ENCODE peak calls at places on chromosome 21, in nine cellular contexts. One of them, this sample, is unnamed.

GRCh38 chr21:25412090-25412489 is 195.2 kb downstream of the MRPL39 start:
- DNase-seq in left ventricle myocardium inferior: no peak
- DNase-seq in neuronal stem cell: no peak
- DNase-seq in AG04450: no peak
- DNase-seq in neural progenitor cell: no peak
- DNase-seq in ascending aorta: no peak
- DNase-seq in vagina: no peak
- DNase-seq in CD8-positive, alpha-beta T cell: no peak
- DNase-seq in body of pancreas: no peak
- DNase-seq in this sample: no peak

GRCh38 chr21:36075171-36075570 is 5.3 kb downstream of the CBR1 start:
- DNase-seq in left ventricle myocardium inferior: no peak
- DNase-seq in ascending aorta: no peak
- DNase-seq in neural progenitor cell: no peak
- DNase-seq in body of pancreas: no peak
- DNase-seq in AG04450: no peak
- DNase-seq in vagina: no peak
- DNase-seq in CD8-positive, alpha-beta T cell: no peak
- DNase-seq in neuronal stem cell: no peak
- DNase-seq in this sample: no peak

GRCh38 chr21:44285547-44285992 is at the start of gene AIRE:
- DNase-seq in left ventricle myocardium inferior: no peak
- DNase-seq in AG04450: no peak
- DNase-seq in ascending aorta: no peak
- DNase-seq in CD8-positive, alpha-beta T cell: no peak
- DNase-seq in neural progenitor cell: peak; percentile 40
- DNase-seq in vagina: no peak
- DNase-seq in neuronal stem cell: no peak
- DNase-seq in body of pancreas: no peak
- DNase-seq in this sample: peak; percentile 69

GRCh38 chr21:40049031-40049958 is 182.1 kb downstream of the PCP4 start:
- DNase-seq in vagina: no peak
- DNase-seq in neuronal stem cell: no peak
- DNase-seq in left ventricle myocardium inferior: no peak
- DNase-seq in body of pancreas: no peak
- DNase-seq in ascending aorta: peak; percentile 87
- DNase-seq in CD8-positive, alpha-beta T cell: no peak
- DNase-seq in AG04450: no peak
- DNase-seq in neural progenitor cell: no peak
- DNase-seq in this sample: no peak

GRCh38 chr21:45590726-45591618 is 48.7 kb upstream of the SLC19A1 start:
- DNase-seq in ascending aorta: no peak
- DNase-seq in neural progenitor cell: no peak
- DNase-seq in AG04450: no peak
- DNase-seq in vagina: no peak
- DNase-seq in left ventricle myocardium inferior: peak; percentile 29
- DNase-seq in neuronal stem cell: no peak
- DNase-seq in body of pancreas: no peak
- DNase-seq in CD8-positive, alpha-beta T cell: no peak
- DNase-seq in this sample: peak; percentile 88

GRCh38 chr21:42971897-42972275 is 2.5 kb upstream of the PKNOX1 start:
- DNase-seq in body of pancreas: no peak
- DNase-seq in vagina: no peak
- DNase-seq in left ventricle myocardium inferior: no peak
- DNase-seq in AG04450: no peak
- DNase-seq in CD8-positive, alpha-beta T cell: no peak
- DNase-seq in neuronal stem cell: no peak
- DNase-seq in ascending aorta: no peak
- DNase-seq in neural progenitor cell: no peak
- DNase-seq in this sample: peak; percentile 67

GRCh38 chr21:33399821-33400220 is 3.4 kb upstream of the IFNGR2 start:
- DNase-seq in ascending aorta: no peak
- DNase-seq in body of pancreas: no peak
- DNase-seq in neural progenitor cell: no peak
- DNase-seq in neuronal stem cell: no peak
- DNase-seq in vagina: no peak
- DNase-seq in left ventricle myocardium inferior: no peak
- DNase-seq in CD8-positive, alpha-beta T cell: no peak
- DNase-seq in AG04450: no peak
- DNase-seq in this sample: no peak

GRCh38 chr21:15054089-15054488 is 10.7 kb downstream of the NRIP1 start:
- DNase-seq in vagina: no peak
- DNase-seq in neuronal stem cell: no peak
- DNase-seq in ascending aorta: no peak
- DNase-seq in body of pancreas: no peak
- DNase-seq in neural progenitor cell: no peak
- DNase-seq in AG04450: no peak
- DNase-seq in left ventricle myocardium inferior: no peak
- DNase-seq in CD8-positive, alpha-beta T cell: no peak
- DNase-seq in this sample: no peak

GRCh38 chr21:36330904-36331303 is 10.9 kb downstream of the MORC3 start:
- DNase-seq in neuronal stem cell: no peak
- DNase-seq in ascending aorta: no peak
- DNase-seq in CD8-positive, alpha-beta T cell: peak; percentile 50
- DNase-seq in body of pancreas: peak; percentile 56
- DNase-seq in neural progenitor cell: peak; percentile 57
- DNase-seq in left ventricle myocardium inferior: peak; percentile 41
- DNase-seq in AG04450: no peak
- DNase-seq in vagina: no peak
- DNase-seq in this sample: no peak

GRCh38 chr21:45290948-45291612 is 3.4 kb upstream of the POFUT2 start:
- DNase-seq in CD8-positive, alpha-beta T cell: no peak
- DNase-seq in vagina: peak; percentile 82
- DNase-seq in neural progenitor cell: no peak
- DNase-seq in left ventricle myocardium inferior: no peak
- DNase-seq in body of pancreas: peak; percentile 27
- DNase-seq in ascending aorta: peak; percentile 70
- DNase-seq in AG04450: no peak
- DNase-seq in neuronal stem cell: no peak
- DNase-seq in this sample: no peak

GRCh38 chr21:31731802-31732537 is at the start of gene SCAF4:
- DNase-seq in AG04450: peak; percentile 50
- DNase-seq in CD8-positive, alpha-beta T cell: peak; percentile 73
- DNase-seq in body of pancreas: peak; percentile 91
- DNase-seq in left ventricle myocardium inferior: peak; percentile 93
- DNase-seq in neuronal stem cell: peak; percentile 88
- DNase-seq in vagina: no peak
- DNase-seq in neural progenitor cell: peak; percentile 95
- DNase-seq in ascending aorta: peak; percentile 93
- DNase-seq in this sample: peak; percentile 98

GRCh38 chr21:14843991-14844390 is 220.8 kb downstream of the NRIP1 start:
- DNase-seq in body of pancreas: no peak
- DNase-seq in vagina: no peak
- DNase-seq in CD8-positive, alpha-beta T cell: no peak
- DNase-seq in ascending aorta: no peak
- DNase-seq in neuronal stem cell: no peak
- DNase-seq in AG04450: no peak
- DNase-seq in neural progenitor cell: no peak
- DNase-seq in left ventricle myocardium inferior: no peak
- DNase-seq in this sample: no peak

GRCh38 chr21:26096972-26097371 is 73.6 kb downstream of the APP start:
- DNase-seq in ascending aorta: no peak
- DNase-seq in AG04450: no peak
- DNase-seq in vagina: no peak
- DNase-seq in body of pancreas: no peak
- DNase-seq in left ventricle myocardium inferior: no peak
- DNase-seq in CD8-positive, alpha-beta T cell: no peak
- DNase-seq in neuronal stem cell: no peak
- DNase-seq in neural progenitor cell: peak; percentile 26
- DNase-seq in this sample: no peak

GRCh38 chr21:9780441-9780937 is 740.9 kb upstream of the TPTE start:
- DNase-seq in neuronal stem cell: no peak
- DNase-seq in AG04450: no peak
- DNase-seq in left ventricle myocardium inferior: no peak
- DNase-seq in vagina: no peak
- DNase-seq in CD8-positive, alpha-beta T cell: no peak
- DNase-seq in neural progenitor cell: no peak
- DNase-seq in ascending aorta: no peak
- DNase-seq in body of pancreas: no peak
- DNase-seq in this sample: no peak
- H3K9me3 ChIP-seq in neuronal stem cell: no peaks in the 10 kb centered on the region
- H3K9me3 ChIP-seq in AG04450: peaks cover 38% of the 10 kb centered on the region
- H3K9me3 ChIP-seq in left ventricle myocardium inferior: peaks cover 9% of the 10 kb centered on the region
- H3K9me3 ChIP-seq in vagina: no peaks in the 10 kb centered on the region
- H3K9me3 ChIP-seq in CD8-positive, alpha-beta T cell: no peaks in the 10 kb centered on the region
- H3K9me3 ChIP-seq in neural progenitor cell: peaks cover 76% of the 10 kb centered on the region
- H3K9me3 ChIP-seq in ascending aorta: no peaks in the 10 kb centered on the region
- H3K9me3 ChIP-seq in body of pancreas: no peaks in the 10 kb centered on the region
- H3K9me3 ChIP-seq in this sample: no peaks in the 10 kb centered on the region

GRCh38 chr21:22993822-22994574 is 1995.8 kb downstream of the NCAM2 start:
- DNase-seq in left ventricle myocardium inferior: no peak
- DNase-seq in AG04450: no peak
- DNase-seq in CD8-positive, alpha-beta T cell: no peak
- DNase-seq in neuronal stem cell: no peak
- DNase-seq in vagina: no peak
- DNase-seq in ascending aorta: no peak
- DNase-seq in neural progenitor cell: no peak
- DNase-seq in body of pancreas: no peak
- DNase-seq in this sample: no peak

GRCh38 chr21:22993144-22993543 is 1994.9 kb downstream of the NCAM2 start:
- DNase-seq in neural progenitor cell: no peak
- DNase-seq in body of pancreas: no peak
- DNase-seq in left ventricle myocardium inferior: no peak
- DNase-seq in AG04450: no peak
- DNase-seq in CD8-positive, alpha-beta T cell: no peak
- DNase-seq in neuronal stem cell: no peak
- DNase-seq in ascending aorta: no peak
- DNase-seq in vagina: no peak
- DNase-seq in this sample: no peak
- H3K9me3 ChIP-seq in neural progenitor cell: no peaks in the 10 kb centered on the region
- H3K9me3 ChIP-seq in body of pancreas: no peaks in the 10 kb centered on the region
- H3K9me3 ChIP-seq in left ventricle myocardium inferior: peaks cover 23% of the 10 kb centered on the region
- H3K9me3 ChIP-seq in AG04450: peaks cover 6% of the 10 kb centered on the region
- H3K9me3 ChIP-seq in CD8-positive, alpha-beta T cell: no peaks in the 10 kb centered on the region
- H3K9me3 ChIP-seq in neuronal stem cell: no peaks in the 10 kb centered on the region
- H3K9me3 ChIP-seq in ascending aorta: no peaks in the 10 kb centered on the region
- H3K9me3 ChIP-seq in vagina: no peaks in the 10 kb centered on the region
- H3K9me3 ChIP-seq in this sample: no peaks in the 10 kb centered on the region

GRCh38 chr21:38392722-38393121 is 105.6 kb downstream of the ERG start:
- DNase-seq in vagina: no peak
- DNase-seq in body of pancreas: no peak
- DNase-seq in neuronal stem cell: no peak
- DNase-seq in CD8-positive, alpha-beta T cell: no peak
- DNase-seq in AG04450: no peak
- DNase-seq in neural progenitor cell: no peak
- DNase-seq in left ventricle myocardium inferior: no peak
- DNase-seq in ascending aorta: no peak
- DNase-seq in this sample: no peak

GRCh38 chr21:38389891-38390290 is 108.4 kb downstream of the ERG start:
- DNase-seq in left ventricle myocardium inferior: no peak
- DNase-seq in ascending aorta: no peak
- DNase-seq in CD8-positive, alpha-beta T cell: no peak
- DNase-seq in body of pancreas: no peak
- DNase-seq in neural progenitor cell: no peak
- DNase-seq in vagina: no peak
- DNase-seq in neuronal stem cell: no peak
- DNase-seq in AG04450: no peak
- DNase-seq in this sample: no peak

GRCh38 chr21:38388219-38388618 is 110.1 kb downstream of the ERG start:
- DNase-seq in vagina: no peak
- DNase-seq in neural progenitor cell: no peak
- DNase-seq in AG04450: no peak
- DNase-seq in ascending aorta: no peak
- DNase-seq in left ventricle myocardium inferior: no peak
- DNase-seq in body of pancreas: no peak
- DNase-seq in neuronal stem cell: no peak
- DNase-seq in CD8-positive, alpha-beta T cell: no peak
- DNase-seq in this sample: no peak

GRCh38 chr21:38386967-38387366 is 111.3 kb downstream of the ERG start:
- DNase-seq in body of pancreas: no peak
- DNase-seq in neural progenitor cell: no peak
- DNase-seq in left ventricle myocardium inferior: no peak
- DNase-seq in CD8-positive, alpha-beta T cell: no peak
- DNase-seq in vagina: no peak
- DNase-seq in AG04450: no peak
- DNase-seq in neuronal stem cell: no peak
- DNase-seq in ascending aorta: no peak
- DNase-seq in this sample: no peak

GRCh38 chr21:38388684-38389676 is 109.3 kb downstream of the ERG start:
- DNase-seq in body of pancreas: no peak
- DNase-seq in ascending aorta: no peak
- DNase-seq in CD8-positive, alpha-beta T cell: no peak
- DNase-seq in neuronal stem cell: no peak
- DNase-seq in vagina: no peak
- DNase-seq in left ventricle myocardium inferior: no peak
- DNase-seq in AG04450: no peak
- DNase-seq in neural progenitor cell: no peak
- DNase-seq in this sample: no peak
- H3K9me3 ChIP-seq in body of pancreas: no peaks in the 10 kb centered on the region
- H3K9me3 ChIP-seq in ascending aorta: no peaks in the 10 kb centered on the region
- H3K9me3 ChIP-seq in CD8-positive, alpha-beta T cell: no peaks in the 10 kb centered on the region
- H3K9me3 ChIP-seq in neuronal stem cell: no peaks in the 10 kb centered on the region
- H3K9me3 ChIP-seq in vagina: no peaks in the 10 kb centered on the region
- H3K9me3 ChIP-seq in left ventricle myocardium inferior: no peaks in the 10 kb centered on the region
- H3K9me3 ChIP-seq in AG04450: no peaks in the 10 kb centered on the region
- H3K9me3 ChIP-seq in neural progenitor cell: no peaks in the 10 kb centered on the region
- H3K9me3 ChIP-seq in this sample: no peaks in the 10 kb centered on the region

GRCh38 chr21:41497008-41497407 is 10.9 kb downstream of the TMPRSS2 start:
- DNase-seq in AG04450: no peak
- DNase-seq in body of pancreas: no peak
- DNase-seq in ascending aorta: no peak
- DNase-seq in neuronal stem cell: no peak
- DNase-seq in neural progenitor cell: no peak
- DNase-seq in CD8-positive, alpha-beta T cell: no peak
- DNase-seq in vagina: no peak
- DNase-seq in left ventricle myocardium inferior: no peak
- DNase-seq in this sample: no peak
- H3K9me3 ChIP-seq in AG04450: no peaks in the 10 kb centered on the region
- H3K9me3 ChIP-seq in body of pancreas: no peaks in the 10 kb centered on the region
- H3K9me3 ChIP-seq in ascending aorta: no peaks in the 10 kb centered on the region
- H3K9me3 ChIP-seq in neuronal stem cell: no peaks in the 10 kb centered on the region
- H3K9me3 ChIP-seq in neural progenitor cell: no peaks in the 10 kb centered on the region
- H3K9me3 ChIP-seq in CD8-positive, alpha-beta T cell: no peaks in the 10 kb centered on the region
- H3K9me3 ChIP-seq in vagina: no peaks in the 10 kb centered on the region
- H3K9me3 ChIP-seq in left ventricle myocardium inferior: no peaks in the 10 kb centered on the region
- H3K9me3 ChIP-seq in this sample: no peaks in the 10 kb centered on the region

GRCh38 chr21:19011448-19011847 is 607.9 kb upstream of the TMPRSS15 start:
- DNase-seq in ascending aorta: no peak
- DNase-seq in neural progenitor cell: no peak
- DNase-seq in vagina: no peak
- DNase-seq in CD8-positive, alpha-beta T cell: no peak
- DNase-seq in body of pancreas: no peak
- DNase-seq in neuronal stem cell: no peak
- DNase-seq in left ventricle myocardium inferior: peak; percentile 20
- DNase-seq in AG04450: no peak
- DNase-seq in this sample: no peak
- H3K9me3 ChIP-seq in ascending aorta: no peaks in the 10 kb centered on the region
- H3K9me3 ChIP-seq in neural progenitor cell: peaks cover 3% of the 10 kb centered on the region
- H3K9me3 ChIP-seq in vagina: no peaks in the 10 kb centered on the region
- H3K9me3 ChIP-seq in CD8-positive, alpha-beta T cell: no peaks in the 10 kb centered on the region
- H3K9me3 ChIP-seq in body of pancreas: no peaks in the 10 kb centered on the region
- H3K9me3 ChIP-seq in neuronal stem cell: no peaks in the 10 kb centered on the region
- H3K9me3 ChIP-seq in left ventricle myocardium inferior: no peaks in the 10 kb centered on the region
- H3K9me3 ChIP-seq in AG04450: peaks cover 3% of the 10 kb centered on the region
- H3K9me3 ChIP-seq in this sample: no peaks in the 10 kb centered on the region

GRCh38 chr21:7953058-7953457 is 2568.3 kb upstream of the TPTE start:
- DNase-seq in body of pancreas: no peak
- DNase-seq in CD8-positive, alpha-beta T cell: no peak
- DNase-seq in AG04450: no peak
- DNase-seq in neuronal stem cell: no peak
- DNase-seq in vagina: no peak
- DNase-seq in left ventricle myocardium inferior: no peak
- DNase-seq in ascending aorta: no peak
- DNase-seq in neural progenitor cell: no peak
- DNase-seq in this sample: no peak
- H3K9me3 ChIP-seq in body of pancreas: peaks cover 12% of the 10 kb centered on the region
- H3K9me3 ChIP-seq in CD8-positive, alpha-beta T cell: peaks cover 65% of the 10 kb centered on the region
- H3K9me3 ChIP-seq in AG04450: peaks cover 97% of the 10 kb centered on the region
- H3K9me3 ChIP-seq in neuronal stem cell: peaks cover 38% of the 10 kb centered on the region
- H3K9me3 ChIP-seq in vagina: peaks cover 58% of the 10 kb centered on the region
- H3K9me3 ChIP-seq in left ventricle myocardium inferior: no peaks in the 10 kb centered on the region
- H3K9me3 ChIP-seq in ascending aorta: peaks cover 71% of the 10 kb centered on the region
- H3K9me3 ChIP-seq in neural progenitor cell: peaks cover 93% of the 10 kb centered on the region
- H3K9me3 ChIP-seq in this sample: peaks cover 96% of the 10 kb centered on the region